ENCODE peak calls at places on chromosomes 3 and 15, in nine cellular contexts. Z is HCT116, O is brain microvascular endothelial cell, W is nephron progenitor cell, P is ovary, G is PC-9, Y is cardiac fibroblast, H is neural crest cell, D is heart right ventricle. A is an unnamed sample.

GRCh38 chr3:60584250-60584649 is 667.0 kb downstream of the FHIT start:
- DNase-seq in O (no peak), Y (no peak), H (no peak), Z (no peak), P (no peak), G (no peak), D (no peak), W (no peak), A (no peak)

GRCh38 chr3:157356541-157356940 is 80.1 kb upstream of the PTX3 start:
- DNase-seq in D (no peak), W (no peak), O (no peak), Y (no peak), P (no peak), G (no peak), Z (no peak), H (no peak), A (no peak)

GRCh38 chr3:134463676-134464611 is 21.8 kb downstream of the ANAPC13 start:
- DNase-seq in D (peak; percentile 70), H (no peak), W (peak; percentile 69), G (no peak), Z (no peak), O (peak; percentile 96), Y (peak; percentile 95), P (peak; percentile 94), A (no peak)

GRCh38 chr3:53238051-53238850 is 17.6 kb downstream of the TKT start:
- DNase-seq in O (peak; percentile 88), W (no peak), Y (peak; percentile 96), H (no peak), Z (peak; percentile 60), G (peak; percentile 90), P (no peak), D (no peak), A (peak; percentile 97)

GRCh38 chr15:100779331-100780207 is 100.1 kb upstream of the ALDH1A3 start:
- DNase-seq in H (no peak), O (no peak), W (no peak), D (peak; percentile 0), G (no peak), Z (no peak), Y (no peak), P (peak; percentile 5), A (no peak)

GRCh38 chr3:4147719-4148118 is 155.4 kb upstream of the SETMAR start:
- DNase-seq in G (no peak), W (no peak), Y (no peak), D (no peak), O (no peak), P (no peak), H (no peak), Z (no peak), A (no peak)

GRCh38 chr3:97993526-97993925 is 21.3 kb upstream of the RIOX2 start:
- DNase-seq in O (no peak), Z (no peak), G (no peak), W (no peak), Y (no peak), H (no peak), D (no peak), P (no peak), A (no peak)

GRCh38 chr3:128734523-128735189 is 8.7 kb downstream of the RAB7A start:
- DNase-seq in G (no peak), P (no peak), Y (no peak), Z (no peak), O (no peak), D (no peak), H (no peak), W (no peak), A (no peak)

GRCh38 chr3:53167418-53168174 is 6.6 kb downstream of the PRKCD start:
- DNase-seq in G (no peak), W (no peak), D (no peak), H (no peak), O (no peak), Z (no peak), Y (peak; percentile 18), P (no peak), A (no peak)

GRCh38 chr3:28117598-28117997 is 123.8 kb upstream of the CMC1 start:
- DNase-seq in P (no peak), H (no peak), G (no peak), Y (no peak), O (no peak), Z (no peak), D (no peak), W (no peak), A (no peak)

DNA sequence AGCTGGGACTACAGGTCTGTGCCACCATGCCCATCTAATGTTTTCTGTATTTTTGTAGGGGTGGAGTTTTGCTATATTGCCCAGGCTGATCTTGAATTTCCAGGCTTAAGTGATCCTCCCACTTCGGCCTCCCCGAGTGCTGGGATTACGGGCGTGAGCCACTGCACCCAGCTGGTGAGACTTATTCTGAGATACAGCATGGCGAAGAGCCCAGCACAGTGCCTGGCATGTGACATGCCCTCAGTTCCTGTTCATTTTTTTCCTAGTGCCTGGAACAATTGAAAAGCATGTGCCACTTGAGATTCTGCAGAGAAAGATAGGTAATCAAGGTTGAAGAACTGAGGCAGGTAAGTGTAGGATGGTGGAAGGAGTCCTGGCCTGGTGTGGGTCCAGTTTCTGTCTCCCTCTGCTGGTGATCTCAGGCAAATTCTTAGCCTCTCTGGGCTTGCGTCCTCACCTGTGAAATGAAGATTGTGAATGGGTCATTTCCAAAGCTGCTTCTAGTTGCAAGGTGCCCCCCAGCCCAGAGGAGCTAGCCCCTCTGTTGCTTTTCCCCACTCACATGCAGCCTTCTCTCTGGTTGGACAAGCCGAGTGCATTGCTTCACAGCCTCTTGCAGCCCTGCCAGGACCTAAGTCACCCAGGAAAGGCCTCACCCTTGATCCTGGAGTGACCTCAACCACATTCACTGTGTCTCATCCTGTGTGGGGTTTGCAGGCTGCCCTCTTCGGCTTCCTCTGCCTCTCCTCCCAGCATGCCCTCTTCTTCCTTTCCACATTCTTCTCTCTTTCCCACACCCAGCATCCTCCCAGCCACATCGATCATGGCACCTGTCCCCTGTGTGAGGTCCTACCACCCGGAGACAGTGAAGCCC is 4.3 kb upstream of the RHCG start:
- DNase-seq in H (no peak), W (no peak), O (no peak), Y (no peak), D (no peak), P (no peak), Z (no peak), G (no peak), A (peak; percentile 42)
- TF ChIP-seq CTCF in H (peak; percentile 41), W (peak; percentile 6), O (peak; percentile 65), Y (peak; percentile 46), D (no peak), P (no peak), Z (peak; percentile 28), G (peak; percentile 60), A (peak; percentile 27)

GRCh38 chr3:9028134-9028533 is 64.9 kb upstream of the RAD18 start:
- DNase-seq in O (peak; percentile 11), G (no peak), H (no peak), D (peak; percentile 92), Z (no peak), W (no peak), P (peak; percentile 93), Y (peak; percentile 64), A (peak; percentile 45)

GRCh38 chr3:9033867-9034266 is 70.6 kb upstream of the RAD18 start:
- DNase-seq in Y (no peak), O (no peak), G (no peak), P (no peak), W (no peak), Z (no peak), D (no peak), H (no peak), A (peak; percentile 11)

GRCh38 chr3:9030034-9030433 is 66.8 kb upstream of the RAD18 start:
- DNase-seq in Y (no peak), D (no peak), H (no peak), Z (no peak), W (no peak), G (no peak), O (no peak), P (no peak), A (no peak)

GRCh38 chr3:9035473-9035872 is 72.2 kb upstream of the RAD18 start:
- DNase-seq in Y (no peak), O (no peak), P (no peak), G (no peak), H (no peak), D (no peak), Z (no peak), W (no peak), A (no peak)

DNA sequence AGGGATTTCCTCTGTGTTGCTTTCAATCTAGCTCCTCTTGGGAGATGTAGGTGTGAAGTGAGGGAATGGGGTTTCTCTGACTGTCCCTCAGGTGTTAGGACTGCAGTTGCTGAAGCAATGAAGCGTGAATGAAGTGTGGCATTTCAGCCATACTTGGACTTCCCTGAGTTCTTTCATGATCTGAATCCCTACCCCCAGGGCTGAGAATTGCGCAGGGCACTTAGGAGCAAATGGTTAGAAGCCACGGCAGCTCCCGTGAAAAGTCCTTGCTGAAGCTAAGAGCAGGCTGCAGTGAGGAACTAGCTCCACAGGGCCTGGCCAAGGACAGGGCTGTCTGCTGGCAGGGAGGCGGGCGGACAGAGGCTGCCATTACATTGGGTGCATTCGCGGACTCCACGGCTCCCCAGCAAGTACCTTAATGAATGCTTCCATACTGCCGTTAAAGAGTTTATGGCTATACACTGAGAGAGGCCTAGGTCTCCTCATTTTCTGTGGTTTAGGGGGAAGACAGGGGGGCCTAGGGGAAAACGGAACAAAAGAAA is 69.0 kb upstream of the RAD18 start:
- DNase-seq in G (no peak), Y (no peak), P (no peak), W (no peak), O (no peak), D (no peak), H (no peak), Z (no peak), A (no peak)
- TF ChIP-seq CTCF in G (no peak), Y (no peak), P (no peak), W (no peak), O (no peak), D (no peak), H (no peak), Z (no peak), A (no peak)

GRCh38 chr3:119104031-119104430 is 41.9 kb upstream of the TEX55 start:
- DNase-seq in H (no peak), W (no peak), G (no peak), P (no peak), Y (no peak), Z (no peak), D (no peak), O (no peak), A (no peak)

GRCh38 chr3:119098006-119098405 is 48.0 kb upstream of the TEX55 start:
- DNase-seq in D (no peak), G (no peak), O (no peak), H (no peak), W (no peak), Y (no peak), P (no peak), Z (no peak), A (no peak)

GRCh38 chr3:119099785-119100184 is 46.2 kb upstream of the TEX55 start:
- DNase-seq in P (no peak), O (no peak), D (no peak), W (no peak), Y (peak; percentile 18), H (no peak), Z (no peak), G (no peak), A (no peak)

GRCh38 chr3:119098620-119099222 is 47.2 kb upstream of the TEX55 start:
- DNase-seq in P (no peak), H (peak; percentile 33), D (peak; percentile 19), Z (peak; percentile 13), O (peak; percentile 44), G (peak; percentile 14), Y (peak; percentile 59), W (peak; percentile 7), A (peak; percentile 56)
- TF ChIP-seq CTCF in P (peak; percentile 63), H (peak; percentile 94), D (peak; percentile 19), Z (peak; percentile 80), O (peak; percentile 68), G (peak; percentile 83), Y (peak; percentile 64), W (peak; percentile 78), A (peak; percentile 85)

GRCh38 chr3:58824777-58825176 is 158.2 kb upstream of the FAM3D start:
- DNase-seq in G (no peak), D (no peak), W (no peak), Z (no peak), Y (no peak), P (no peak), H (no peak), O (no peak), A (no peak)

GRCh38 chr3:58824285-58824684 is 157.7 kb upstream of the FAM3D start:
- DNase-seq in O (peak; percentile 81), G (peak; percentile 37), D (peak; percentile 30), Y (peak; percentile 81), W (peak; percentile 70), Z (peak; percentile 42), H (peak; percentile 68), P (no peak), A (peak; percentile 78)
- TF ChIP-seq CTCF in O (peak; percentile 87), G (peak; percentile 70), D (peak; percentile 4), Y (peak; percentile 74), W (peak; percentile 76), Z (peak; percentile 53), H (peak; percentile 73), P (no peak), A (peak; percentile 77)

A was measured in MCF 10A.